ENCODE peak calls at places on chromosome 1, in six cellular contexts. D, Q, G, F, I and E are unnamed samples.

GRCh38 chr1:90526954-90527353 is 190.1 kb downstream of the BARHL2 start:
- DNase-seq in D (no peak), Q (no peak), G (no peak), F (no peak), I (no peak), E (no peak)

GRCh38 chr1:201713093-201713810 is 115.7 kb upstream of the IPO9 start:
- DNase-seq in D (peak; percentile 99), Q (no peak), G (peak; percentile 100), F (no peak), I (no peak), E (no peak)

GRCh38 chr1:170290971-170291370 is 145.2 kb downstream of the NTMT2 start:
- DNase-seq in D (no peak), Q (no peak), G (no peak), F (no peak), I (no peak), E (no peak)

GRCh38 chr1:153957744-153958110 is 685 bp downstream of the CRTC2 start:
- DNase-seq in D (peak; percentile 29), Q (no peak), G (peak; percentile 43), F (peak; percentile 63), I (no peak), E (no peak)

GRCh38 chr1:218711021-218711420 is 365.9 kb downstream of the TGFB2 start:
- DNase-seq in D (peak; percentile 36), Q (no peak), G (peak; percentile 59), F (no peak), I (no peak), E (no peak)

GRCh38 chr1:171743014-171743870 is 1.4 kb upstream of the VAMP4 start:
- DNase-seq in D (peak; percentile 67), Q (no peak), G (peak; percentile 87), F (no peak), I (no peak), E (no peak)

GRCh38 chr1:161890574-161890973 is 124.5 kb downstream of the ATF6 start:
- DNase-seq in D (no peak), Q (no peak), G (no peak), F (peak; percentile 16), I (no peak), E (no peak)

GRCh38 chr1:193115629-193116227 is 6.1 kb upstream of the CDC73 start:
- DNase-seq in D (peak; percentile 98), Q (no peak), G (peak; percentile 99), F (no peak), I (no peak), E (no peak)

GRCh38 chr1:156766288-156767100 is 841 bp upstream of the PRCC start:
- DNase-seq in D (no peak), Q (no peak), G (no peak), F (peak; percentile 44), I (no peak), E (no peak)

GRCh38 chr1:36256558-36257374 is 32.5 kb downstream of the THRAP3 start:
- DNase-seq in D (no peak), Q (no peak), G (no peak), F (no peak), I (no peak), E (no peak)

GRCh38 chr1:91851130-91852010 is 34.6 kb downstream of the TGFBR3 start:
- DNase-seq in D (peak; percentile 83), Q (no peak), G (peak; percentile 82), F (no peak), I (peak; percentile 69), E (peak; percentile 30)

GRCh38 chr1:110310300-110310699 is 28.9 kb upstream of the RBM15 start:
- DNase-seq in D (no peak), Q (no peak), G (no peak), F (no peak), I (no peak), E (no peak)

GRCh38 chr1:187038789-187039188 is 210.0 kb downstream of the PLA2G4A start:
- DNase-seq in D (peak; percentile 4), Q (no peak), G (peak; percentile 59), F (no peak), I (no peak), E (no peak)

GRCh38 chr1:91148641-91149069 is 126.8 kb upstream of the ZNF644 start:
- DNase-seq in D (no peak), Q (no peak), G (no peak), F (peak; percentile 33), I (no peak), E (no peak)

GRCh38 chr1:47705517-47706130 is 267.8 kb downstream of the FOXD2 start:
- DNase-seq in D (no peak), Q (no peak), G (no peak), F (no peak), I (peak; percentile 23), E (peak; percentile 87)

GRCh38 chr1:110756506-110756905 is 81.8 kb upstream of the KCNA3 start:
- DNase-seq in D (no peak), Q (no peak), G (no peak), F (no peak), I (peak; percentile 83), E (no peak)

GRCh38 chr1:39957299-39958020 is 2.5 kb downstream of the MFSD2A start:
- DNase-seq in D (peak; percentile 14), Q (no peak), G (peak; percentile 41), F (no peak), I (no peak), E (no peak)

GRCh38 chr1:99264201-99265021 is at the start of gene PLPPR4:
- DNase-seq in D (peak; percentile 74), Q (peak; percentile 57), G (peak; percentile 73), F (peak; percentile 82), I (peak; percentile 45), E (no peak)

GRCh38 chr1:121519042-121519755 is 334.4 kb downstream of the SRGAP2C start:
- DNase-seq in D (peak; percentile 53), Q (peak; percentile 58), G (peak; percentile 75), F (peak; percentile 94), I (peak; percentile 84), E (no peak)

GRCh38 chr1:35555601-35556477 is 1.4 kb downstream of the KIAA0319L start:
- DNase-seq in D (peak; percentile 83), Q (no peak), G (peak; percentile 66), F (no peak), I (peak; percentile 94), E (no peak)

GRCh38 chr1:36119451-36119850 is 5.6 kb downstream of the COL8A2 start:
- DNase-seq in D (no peak), Q (no peak), G (no peak), F (no peak), I (no peak), E (no peak)

GRCh38 chr1:116693759-116694482 is 26.4 kb upstream of the IGSF3 start:
- DNase-seq in D (peak; percentile 74), Q (no peak), G (peak; percentile 98), F (no peak), I (no peak), E (no peak)

GRCh38 chr1:185439727-185440415 is 122.8 kb upstream of the IVNS1ABP start:
- DNase-seq in D (peak; percentile 95), Q (no peak), G (peak; percentile 98), F (no peak), I (no peak), E (no peak)

GRCh38 chr1:162373541-162374375 is 2.9 kb downstream of the SPATA46 start:
- DNase-seq in D (peak; percentile 80), Q (no peak), G (peak; percentile 98), F (no peak), I (no peak), E (no peak)

GRCh38 chr1:223820976-223821375 is 24.8 kb downstream of the TP53BP2 start:
- DNase-seq in D (no peak), Q (no peak), G (no peak), F (no peak), I (no peak), E (no peak)

GRCh38 chr1:44808938-44809917 is 905 bp downstream of the BTBD19 start:
- DNase-seq in D (peak; percentile 68), Q (no peak), G (peak; percentile 71), F (no peak), I (no peak), E (no peak)